ENCODE peak calls at places on chromosomes 16 and 17, in five cellular contexts. Y is GM12878, F is HCT116, N is K562, T is SK-N-SH. K is an unnamed sample.

GRCh38 chr17:16342979-16343378 is 10.3 kb downstream of the CENPV start:
- DNase-seq in F (no peak), N (no peak), T (no peak), Y (no peak), K (no peak)

GRCh38 chr17:51912939-51913338 is 245.6 kb downstream of the CA10 start:
- DNase-seq in N (no peak), T (no peak), F (no peak), Y (no peak), K (no peak)

GRCh38 chr17:42679492-42680330 is 1.9 kb downstream of the CCR10 start:
- DNase-seq in T (peak; percentile 86), N (peak; percentile 44), F (no peak), Y (no peak), K (peak; percentile 97)

GRCh38 chr16:25110392-25110947 is 1.1 kb upstream of the LCMT1 start:
- DNase-seq in T (no peak), N (no peak), Y (no peak), F (no peak), K (no peak)

GRCh38 chr17:60832206-60832605 is 154.6 kb downstream of the BCAS3 start:
- DNase-seq in N (no peak), Y (no peak), F (no peak), T (peak; percentile 39), K (no peak)

GRCh38 chr17:882827-883585 is 96.6 kb downstream of the NXN start:
- DNase-seq in F (no peak), N (no peak), T (no peak), Y (no peak), K (no peak)

GRCh38 chr17:44589316-44590071 is 32.2 kb downstream of the FZD2 start:
- DNase-seq in F (no peak), Y (no peak), T (peak; percentile 41), N (no peak), K (no peak)

GRCh38 chr16:27820646-27821345 is 242.7 kb downstream of the GSG1L start:
- DNase-seq in T (no peak), N (no peak), Y (no peak), F (no peak), K (no peak)

GRCh38 chr16:75820672-75821071 is 94.4 kb upstream of the CPHXL start:
- DNase-seq in N (no peak), Y (no peak), F (no peak), T (no peak), K (peak; percentile 59)

GRCh38 chr17:16037636-16038035 is 38.0 kb downstream of the TTC19 start:
- DNase-seq in N (no peak), F (no peak), T (no peak), Y (no peak), K (no peak)

GRCh38 chr17:61402073-61402541 is 2.5 kb downstream of the TBX2 start:
- DNase-seq in Y (no peak), N (no peak), T (peak; percentile 67), F (no peak), K (no peak)

GRCh38 chr16:5615868-5616642 is 518.5 kb upstream of the EEF2KMT start:
- DNase-seq in F (peak; percentile 24), N (peak; percentile 89), T (peak; percentile 84), Y (no peak), K (peak; percentile 59)

GRCh38 chr16:66619534-66620418 is 15.3 kb downstream of the CMTM3 start:
- DNase-seq in N (no peak), Y (no peak), T (no peak), F (no peak), K (no peak)

GRCh38 chr16:83887088-83887487 is 11.8 kb upstream of the MLYCD start:
- DNase-seq in Y (no peak), F (peak; percentile 31), N (no peak), T (no peak), K (peak; percentile 72)

GRCh38 chr17:67433248-67433924 is 56.3 kb downstream of the PITPNC1 start:
- DNase-seq in T (no peak), Y (no peak), N (no peak), F (no peak), K (no peak)

GRCh38 chr17:45405250-45406086 is 27.2 kb downstream of the ARHGAP27 start:
- DNase-seq in Y (no peak), N (peak; percentile 96), F (no peak), T (peak; percentile 94), K (no peak)

GRCh38 chr16:23423496-23424049 is 29.4 kb downstream of the COG7 start:
- DNase-seq in T (no peak), F (peak; percentile 76), Y (no peak), N (no peak), K (peak; percentile 34)

GRCh38 chr16:102060-102855 is 24.2 kb downstream of the MPG start:
- DNase-seq in F (no peak), T (no peak), N (no peak), Y (no peak), K (no peak)

GRCh38 chr17:40953876-40954275 is 12.9 kb downstream of the KRT39 start:
- DNase-seq in T (no peak), N (no peak), Y (no peak), F (peak; percentile 85), K (peak; percentile 89)

GRCh38 chr17:10661377-10661906 is 4.3 kb upstream of the MYH3 start:
- DNase-seq in F (no peak), N (no peak), Y (no peak), T (no peak), K (no peak)

GRCh38 chr16:19127674-19128131 is 13.9 kb downstream of the ITPRIPL2 start:
- DNase-seq in N (no peak), T (no peak), F (no peak), Y (peak; percentile 57), K (no peak)

GRCh38 chr17:78252701-78253635 is 21.5 kb downstream of the TMEM235 start:
- DNase-seq in F (no peak), T (no peak), N (no peak), Y (no peak), K (no peak)

GRCh38 chr17:18226284-18226945 is 980 bp downstream of the LLGL1 start:
- DNase-seq in Y (no peak), T (peak; percentile 45), N (no peak), F (no peak), K (no peak)

GRCh38 chr16:79269211-79269863 is 331.2 kb downstream of the MAF start:
- DNase-seq in T (no peak), Y (peak; percentile 61), F (no peak), N (no peak), K (no peak)

GRCh38 chr16:25838724-25839186 is 147.0 kb downstream of the HS3ST4 start:
- DNase-seq in N (peak; percentile 57), F (peak; percentile 27), T (peak; percentile 34), Y (peak; percentile 11), K (peak; percentile 11)

GRCh38 chr17:32998111-32998892 is 6.7 kb downstream of the SPACA3 start:
- DNase-seq in Y (no peak), T (peak; percentile 82), N (peak; percentile 89), F (peak; percentile 55), K (peak; percentile 66)

GRCh38 chr16:67923414-67924127 is 8.1 kb downstream of the CTRL start:
- DNase-seq in N (no peak), T (no peak), Y (no peak), F (no peak), K (no peak)

GRCh38 chr17:81518785-81519283 is 6.2 kb upstream of the ACTG1 start:
- DNase-seq in N (peak; percentile 69), Y (no peak), T (no peak), F (no peak), K (peak; percentile 77)

GRCh38 chr16:85444879-85445778 is 168.0 kb upstream of the GSE1 start:
- DNase-seq in F (no peak), N (peak; percentile 52), T (peak; percentile 87), Y (no peak), K (peak; percentile 98)

GRCh38 chr17:66612993-66613392 is 221.9 kb upstream of the CACNG5 start:
- DNase-seq in N (no peak), T (peak; percentile 44), Y (no peak), F (no peak), K (no peak)

GRCh38 chr16:23085949-23086348 is 63.3 kb downstream of the USP31 start:
- DNase-seq in F (no peak), T (no peak), Y (no peak), N (no peak), K (no peak)

GRCh38 chr17:72588961-72589360 is 468.1 kb downstream of the SOX9 start:
- DNase-seq in Y (no peak), F (peak; percentile 87), T (no peak), N (no peak), K (peak; percentile 70)

GRCh38 chr17:10716218-10716617 is 13.6 kb downstream of the TMEM220 start:
- DNase-seq in N (no peak), Y (no peak), F (no peak), T (no peak), K (no peak)

DNA sequence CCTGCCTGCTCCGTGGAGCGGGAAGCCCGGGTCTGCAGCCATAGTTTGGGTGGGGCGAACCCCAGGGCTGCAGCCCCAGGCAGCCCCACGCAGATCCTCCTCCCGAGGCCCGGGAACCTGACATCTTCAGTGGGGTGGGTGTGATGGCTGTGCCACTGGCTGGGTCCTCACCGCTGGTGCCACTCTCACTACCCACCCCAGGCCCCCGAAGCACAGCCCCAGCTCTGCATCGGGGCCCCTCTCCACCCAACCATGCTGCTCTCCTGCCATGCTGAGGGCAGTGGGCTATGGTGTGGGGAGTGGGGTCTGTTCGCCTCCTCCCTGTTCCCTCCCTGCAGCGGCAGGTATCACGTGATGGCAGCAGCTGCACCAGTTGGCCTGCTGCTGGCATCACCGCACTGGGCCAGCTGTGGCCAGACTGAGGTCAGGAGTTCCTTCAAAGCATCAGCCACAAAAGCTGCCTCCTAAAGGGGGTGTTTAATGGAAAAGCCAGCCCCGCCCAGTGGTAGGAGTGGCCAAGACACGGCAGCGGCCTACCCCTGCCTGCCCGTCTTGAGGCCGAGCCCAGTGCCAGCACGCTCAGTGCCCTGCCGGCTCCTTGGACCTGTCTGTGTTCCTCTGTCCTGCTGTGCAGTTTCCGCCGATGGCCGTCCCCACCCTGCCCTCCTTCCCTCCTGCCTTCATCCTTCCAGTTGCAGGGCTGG is 10.8 kb downstream of the KCTD5 start:
- DNase-seq in Y (no peak), T (no peak), N (peak; percentile 50), F (no peak), K (no peak)
- TF ChIP-seq JUND in Y (no peak), T (no peak), N (no peak), F (no peak), K (no peak)

GRCh38 chr17:79971651-79972050 is 64.0 kb downstream of the TBC1D16 start:
- DNase-seq in T (no peak), Y (no peak), F (no peak), N (no peak), K (no peak)
- TF ChIP-seq JUND in T (no peak), Y (no peak), F (no peak), N (no peak), K (no peak)

DNA sequence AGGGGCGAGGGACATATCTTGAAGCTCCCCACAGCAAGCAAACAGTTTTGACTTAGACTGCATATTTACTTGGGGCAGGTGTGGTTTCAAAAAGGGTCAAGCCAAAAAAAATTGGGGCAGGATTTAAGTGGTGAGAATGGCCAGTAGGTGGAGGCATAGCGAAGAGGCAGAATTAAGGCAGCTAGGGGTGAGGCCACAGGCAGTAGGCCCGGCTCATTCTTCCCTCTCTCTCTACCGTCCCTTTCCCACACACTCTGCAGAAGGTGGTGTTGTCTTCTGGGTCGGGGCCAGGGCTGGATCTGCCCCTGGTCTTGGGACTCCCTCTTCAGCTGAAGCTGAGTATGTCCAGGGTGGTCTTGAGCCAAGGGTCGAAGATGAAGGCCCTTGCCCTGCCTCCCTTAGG is 2.6 kb downstream of the SHBG start:
- DNase-seq in N (peak; percentile 51), Y (no peak), T (no peak), F (peak; percentile 54), K (peak; percentile 74)
- TF ChIP-seq JUND in N (no peak), Y (no peak), T (no peak), F (no peak), K (no peak)

DNA sequence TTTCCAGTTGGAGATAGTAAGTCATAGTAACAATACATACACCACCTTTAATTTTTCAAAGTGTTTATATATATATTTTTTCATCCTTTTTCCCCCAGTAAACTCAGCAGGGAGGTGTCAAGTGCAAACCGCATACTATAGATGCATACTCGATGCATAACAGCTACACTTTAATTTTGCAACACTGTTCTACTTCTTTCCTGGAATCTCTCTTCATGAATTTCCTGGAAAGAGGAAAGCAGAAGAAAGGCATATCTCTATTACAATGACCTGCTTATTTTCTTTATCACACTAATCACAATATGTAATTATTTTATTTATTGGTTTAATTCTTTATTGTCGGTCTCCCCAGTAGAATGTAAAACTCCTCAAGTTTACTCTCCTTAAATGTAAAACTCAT is 140.0 kb downstream of the SNX11 start:
- DNase-seq in F (no peak), T (no peak), Y (no peak), N (no peak), K (no peak)
- TF ChIP-seq JUND in F (no peak), T (no peak), Y (no peak), N (no peak), K (no peak)